ENCODE peak calls at places on chromosomes 3 and 15, in nine cellular contexts. O is lung, R is BJ, K is bronchial epithelial cell, Z is fibroblast of lung, Q is progenitor cell of endocrine pancreas, S is HFFc6, J is upper lobe of right lung, I is SK-N-SH. W is an unnamed sample.

GRCh38 chr15:100030586-100031249 is 297.5 kb upstream of the LYSMD4 start:
- DNase-seq in J (no peak), R (no peak), I (no peak), S (no peak), K (peak), O (no peak), Q (no peak), Z (peak), W (no peak)

GRCh38 chr15:34828145-34828911 is 33.0 kb upstream of the ACTC1 start:
- DNase-seq in J (no peak), S (no peak), Z (no peak), K (no peak), O (no peak), Q (no peak), I (no peak), R (no peak), W (no peak)

GRCh38 chr3:19476298-19476697 is 328.0 kb downstream of the KCNH8 start:
- DNase-seq in R (no peak), J (no peak), I (no peak), O (no peak), Z (no peak), S (no peak), K (no peak), Q (no peak), W (no peak)

GRCh38 chr15:25803541-25803940 is 59.6 kb downstream of the ATP10A start:
- DNase-seq in R (no peak), O (no peak), Q (no peak), Z (no peak), J (peak), I (no peak), K (no peak), S (no peak), W (no peak)

GRCh38 chr15:36911322-36911944 is 188.9 kb downstream of the MEIS2 start:
- DNase-seq in Z (peak), Q (no peak), R (no peak), K (peak), O (no peak), I (no peak), J (no peak), S (peak), W (no peak)

GRCh38 chr3:194165619-194166018 is 29.7 kb downstream of the HES1 start:
- DNase-seq in Z (no peak), Q (no peak), I (no peak), R (no peak), O (no peak), K (no peak), J (no peak), S (no peak), W (no peak)

GRCh38 chr15:76140069-76140454 is 80.3 kb downstream of the TMEM266 start:
- DNase-seq in J (no peak), S (no peak), Z (no peak), K (no peak), I (no peak), O (no peak), Q (no peak), R (no peak), W (no peak)

GRCh38 chr3:3560566-3561336 is 238.5 kb upstream of the LRRN1 start:
- DNase-seq in S (peak), I (no peak), J (no peak), O (no peak), Q (no peak), Z (peak), K (no peak), R (peak), W (no peak)

GRCh38 chr3:117052356-117052755 is 342.8 kb downstream of the TUSC7 start:
- DNase-seq in R (peak), I (no peak), Z (peak), S (no peak), J (no peak), Q (no peak), O (no peak), K (no peak), W (no peak)

GRCh38 chr15:45499426-45499825 is 23.1 kb downstream of the SLC30A4 start:
- DNase-seq in O (no peak), Z (peak), J (no peak), I (no peak), S (peak), R (peak), K (peak), Q (no peak), W (no peak)

GRCh38 chr3:192054881-192055280 is 593.9 kb downstream of the PYDC2 start:
- DNase-seq in I (no peak), R (no peak), Q (no peak), O (no peak), S (no peak), J (no peak), Z (peak), K (peak), W (no peak)

GRCh38 chr3:58556761-58557181 is 19.8 kb upstream of the ACOX2 start:
- DNase-seq in I (peak), Z (no peak), S (no peak), O (no peak), J (no peak), K (no peak), Q (no peak), R (no peak), W (no peak)

DNA sequence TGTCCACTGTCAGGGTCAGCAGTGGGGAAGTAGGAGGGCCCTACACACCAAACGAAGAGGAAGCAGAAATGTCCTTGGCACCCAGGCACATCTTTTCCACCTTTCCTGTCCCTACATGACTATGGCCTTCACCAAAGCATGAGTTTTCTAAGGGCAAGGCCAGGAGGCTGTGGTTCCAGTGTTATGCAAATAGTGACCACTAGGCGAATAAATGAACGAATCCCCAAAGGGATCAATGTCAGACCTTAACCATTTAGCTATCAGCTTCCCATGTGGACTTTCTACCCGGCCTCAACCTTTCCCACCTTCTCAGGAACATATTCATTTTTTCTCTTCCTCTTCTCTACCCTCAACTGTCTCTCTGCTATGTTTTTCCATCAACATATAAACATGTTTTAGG is 63.1 kb downstream of the NTRK3 start:
- DNase-seq in I (no peak), S (no peak), O (no peak), Z (no peak), J (no peak), K (no peak), Q (no peak), R (no peak), W (no peak)
- TF ChIP-seq CTCF in I (no peak), S (peak), O (no peak), Z (no peak), J (no peak), K (no peak), Q (peak), R (no peak), W (no peak)

GRCh38 chr3:196948442-196949365 is 6.4 kb upstream of the NCBP2 start:
- DNase-seq in S (no peak), Q (no peak), K (no peak), R (no peak), I (no peak), J (no peak), O (no peak), Z (no peak), W (no peak)
- TF ChIP-seq CTCF in S (no peak), Q (no peak), K (peak), R (peak), I (no peak), J (no peak), O (no peak), Z (no peak), W (no peak)

DNA sequence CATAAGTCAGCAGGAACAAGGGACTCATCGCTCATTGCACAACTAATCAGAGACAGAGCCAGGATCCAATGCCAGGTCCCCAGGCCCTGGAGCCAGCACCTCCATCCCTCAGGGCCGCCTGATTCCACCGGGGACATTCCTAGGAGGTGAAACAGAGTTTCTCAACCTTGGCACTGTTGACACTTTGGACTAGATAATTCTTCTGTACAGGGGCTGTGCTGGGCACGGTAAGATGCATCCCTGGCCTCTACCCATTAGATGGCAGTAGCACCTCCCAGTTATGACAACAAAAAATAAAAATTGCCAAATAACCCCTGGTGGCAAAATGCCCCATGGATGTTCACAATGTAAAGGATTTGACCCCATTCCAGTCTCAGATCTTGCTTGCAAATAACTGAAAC is 127.7 kb downstream of the MTHFS start:
- DNase-seq in Z (no peak), J (no peak), K (peak), S (peak), R (no peak), I (peak), Q (no peak), O (no peak), W (no peak)
- TF ChIP-seq CTCF in Z (peak), J (peak), K (peak), S (peak), R (peak), I (peak), Q (no peak), O (no peak), W (no peak)

GRCh38 chr3:81666502-81667121 is 94.8 kb downstream of the GBE1 start:
- DNase-seq in Z (peak), S (peak), I (peak), Q (no peak), J (no peak), O (no peak), K (peak), R (no peak), W (no peak)
- TF ChIP-seq CTCF in Z (peak), S (peak), I (peak), Q (peak), J (peak), O (peak), K (peak), R (peak), W (no peak)

GRCh38 chr15:64288577-64288976 is 67.4 kb downstream of the CSNK1G1 start:
- DNase-seq in Z (peak), K (no peak), J (no peak), O (no peak), R (no peak), Q (no peak), S (peak), I (no peak), W (no peak)

GRCh38 chr15:64288999-64289398 is 67.0 kb downstream of the CSNK1G1 start:
- DNase-seq in O (peak), Z (peak), S (no peak), K (no peak), R (no peak), Q (no peak), I (no peak), J (peak), W (no peak)

GRCh38 chr15:64287953-64288352 is 68.0 kb downstream of the CSNK1G1 start:
- DNase-seq in S (no peak), O (no peak), J (no peak), I (no peak), K (no peak), Z (no peak), Q (no peak), R (no peak), W (no peak)

GRCh38 chr15:64286473-64286872 is 69.5 kb downstream of the CSNK1G1 start:
- DNase-seq in I (peak), R (no peak), S (no peak), O (no peak), J (no peak), K (no peak), Z (no peak), Q (no peak), W (no peak)

DNA sequence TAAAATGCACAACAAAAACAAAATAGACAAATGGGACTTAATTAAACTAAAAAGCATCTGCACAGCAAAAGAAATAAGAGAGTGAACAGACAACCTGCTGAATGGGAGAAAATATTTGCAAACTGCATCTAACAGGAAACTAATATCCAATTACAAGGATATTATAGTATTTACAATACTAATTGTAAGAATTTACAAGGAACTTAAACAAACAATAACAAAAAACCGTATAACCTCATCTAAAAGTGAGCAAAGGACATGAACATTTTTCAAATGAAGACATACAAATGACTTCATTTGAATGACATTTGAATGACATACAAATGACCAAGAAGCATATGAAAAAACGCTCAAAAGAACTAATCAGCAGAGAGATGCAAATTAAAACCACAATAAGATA is 66.4 kb downstream of the CSNK1G1 start:
- DNase-seq in J (no peak), I (no peak), O (no peak), R (no peak), S (no peak), K (no peak), Q (no peak), Z (no peak), W (no peak)
- TF ChIP-seq CTCF in J (no peak), I (no peak), O (no peak), R (no peak), S (no peak), K (no peak), Q (no peak), Z (no peak), W (no peak)

GRCh38 chr15:42149493-42150245 is 6.8 kb downstream of the PLA2G4F start:
- DNase-seq in R (no peak), S (no peak), Q (no peak), I (no peak), K (no peak), O (no peak), Z (no peak), J (peak), W (no peak)
- TF ChIP-seq CTCF in R (no peak), S (peak), Q (no peak), I (no peak), K (no peak), O (no peak), Z (no peak), J (no peak), W (no peak)